ENCODE peak calls at places on chromosomes 3 and 15, in nine cellular contexts. U, T, G, A, J, M, D, F and R are unnamed samples.

GRCh38 chr3:95240395-95240794 is 1177.5 kb downstream of the NSUN3 start:
- DNase-seq in U (no peak), T (no peak), G (no peak), A (no peak), J (no peak), M (no peak), D (no peak), F (no peak), R (no peak)

GRCh38 chr3:76324101-76324500 is 538.8 kb upstream of the ZNF717 start:
- DNase-seq in U (no peak), T (no peak), G (peak), A (no peak), J (no peak), M (no peak), D (no peak), F (no peak), R (no peak)

GRCh38 chr3:98022978-98023820 is 11.9 kb downstream of the GABRR3 start:
- DNase-seq in U (peak), T (peak), G (peak), A (peak), J (peak), M (peak), D (peak), F (peak), R (peak)

GRCh38 chr15:40763801-40764765 is at the start of gene GCHFR:
- DNase-seq in U (peak), T (peak), G (peak), A (peak), J (peak), M (no peak), D (peak), F (no peak), R (peak)

GRCh38 chr3:46669191-46669999 is 24.1 kb downstream of the ALS2CL start:
- DNase-seq in U (no peak), T (no peak), G (no peak), A (no peak), J (no peak), M (no peak), D (no peak), F (no peak), R (no peak)

GRCh38 chr3:81908596-81908995 is 147.2 kb upstream of the GBE1 start:
- DNase-seq in U (no peak), T (no peak), G (no peak), A (no peak), J (no peak), M (no peak), D (no peak), F (no peak), R (no peak)

GRCh38 chr3:81154611-81155143 is 606.8 kb downstream of the GBE1 start:
- DNase-seq in U (no peak), T (no peak), G (no peak), A (no peak), J (no peak), M (no peak), D (no peak), F (no peak), R (no peak)

GRCh38 chr3:45566951-45567411 is 27.6 kb upstream of the LIMD1 start:
- DNase-seq in U (no peak), T (no peak), G (no peak), A (no peak), J (no peak), M (no peak), D (no peak), F (no peak), R (no peak)

GRCh38 chr3:78641703-78642102 is 1126.1 kb downstream of the ROBO1 start:
- DNase-seq in U (no peak), T (no peak), G (no peak), A (no peak), J (no peak), M (no peak), D (no peak), F (no peak), R (no peak)

GRCh38 chr3:133540896-133541674 is 32.4 kb upstream of the CDV3 start:
- DNase-seq in U (no peak), T (no peak), G (peak), A (peak), J (peak), M (no peak), D (peak), F (no peak), R (peak)

GRCh38 chr15:82625136-82625535 is 22.0 kb downstream of the CPEB1 start:
- DNase-seq in U (no peak), T (no peak), G (no peak), A (no peak), J (no peak), M (no peak), D (no peak), F (no peak), R (no peak)

GRCh38 chr15:77059761-77060345 is 11.1 kb downstream of the TSPAN3 start:
- DNase-seq in U (no peak), T (no peak), G (peak), A (peak), J (peak), M (no peak), D (no peak), F (no peak), R (no peak)

GRCh38 chr3:76463501-76463900 is 576.4 kb upstream of the ROBO2 start:
- DNase-seq in U (no peak), T (no peak), G (no peak), A (no peak), J (no peak), M (no peak), D (no peak), F (no peak), R (no peak)

GRCh38 chr3:188534633-188535032 is 380.7 kb downstream of the LPP start:
- DNase-seq in U (no peak), T (no peak), G (no peak), A (no peak), J (no peak), M (no peak), D (no peak), F (no peak), R (no peak)

GRCh38 chr15:34084086-34084485 is 17.6 kb downstream of the EMC7 start:
- DNase-seq in U (no peak), T (peak), G (peak), A (no peak), J (peak), M (peak), D (no peak), F (peak), R (peak)

GRCh38 chr3:5278666-5279065 is 91.2 kb downstream of the EDEM1 start:
- DNase-seq in U (no peak), T (no peak), G (no peak), A (no peak), J (no peak), M (no peak), D (no peak), F (no peak), R (no peak)

GRCh38 chr3:115165266-115165665 is 18.2 kb upstream of the ZBTB20 start:
- DNase-seq in U (no peak), T (no peak), G (no peak), A (no peak), J (no peak), M (no peak), D (no peak), F (no peak), R (no peak)

GRCh38 chr3:116046350-116046749 is 398.9 kb downstream of the LSAMP start:
- DNase-seq in U (no peak), T (no peak), G (no peak), A (no peak), J (no peak), M (no peak), D (no peak), F (no peak), R (no peak)

GRCh38 chr3:46675843-46676567 is 17.5 kb downstream of the ALS2CL start:
- DNase-seq in U (no peak), T (no peak), G (peak), A (peak), J (peak), M (peak), D (no peak), F (no peak), R (no peak)

GRCh38 chr3:141798455-141798854 is 35.2 kb downstream of the GRK7 start:
- DNase-seq in U (no peak), T (no peak), G (no peak), A (no peak), J (no peak), M (no peak), D (no peak), F (no peak), R (peak)

GRCh38 chr15:63729115-63729884 is 104.4 kb downstream of the HERC1 start:
- DNase-seq in U (no peak), T (no peak), G (peak), A (no peak), J (no peak), M (no peak), D (no peak), F (no peak), R (no peak)

GRCh38 chr3:10023587-10024310 is 2.5 kb upstream of the FANCD2 start:
- DNase-seq in U (no peak), T (no peak), G (peak), A (no peak), J (peak), M (no peak), D (no peak), F (peak), R (peak)

GRCh38 chr15:75650908-75651809 is 3.4 kb downstream of the SNX33 start:
- DNase-seq in U (peak), T (peak), G (no peak), A (no peak), J (peak), M (no peak), D (peak), F (no peak), R (no peak)

GRCh38 chr15:64050281-64051092 is 4.2 kb upstream of the DAPK2 start:
- DNase-seq in U (no peak), T (no peak), G (no peak), A (no peak), J (no peak), M (no peak), D (peak), F (no peak), R (no peak)

GRCh38 chr3:55330756-55331155 is 156.3 kb downstream of the WNT5A start:
- DNase-seq in U (no peak), T (no peak), G (peak), A (no peak), J (peak), M (no peak), D (no peak), F (peak), R (no peak)

GRCh38 chr3:149566296-149566945 is 91.4 kb downstream of the WWTR1 start:
- DNase-seq in U (no peak), T (no peak), G (peak), A (no peak), J (peak), M (no peak), D (no peak), F (no peak), R (no peak)

GRCh38 chr3:27031476-27031875 is 337.7 kb downstream of the NEK10 start:
- DNase-seq in U (no peak), T (no peak), G (no peak), A (no peak), J (no peak), M (no peak), D (no peak), F (no peak), R (no peak)

GRCh38 chr15:25619761-25620160 is 180.9 kb upstream of the UBE3A start:
- DNase-seq in U (no peak), T (no peak), G (no peak), A (no peak), J (no peak), M (no peak), D (no peak), F (no peak), R (no peak)

GRCh38 chr15:74768771-74769342 is 13.0 kb upstream of the CSK start:
- DNase-seq in U (peak), T (no peak), G (peak), A (peak), J (peak), M (peak), D (peak), F (no peak), R (peak)

GRCh38 chr15:59751552-59752413 is 62.7 kb upstream of the BNIP2 start:
- DNase-seq in U (no peak), T (no peak), G (no peak), A (peak), J (peak), M (no peak), D (peak), F (no peak), R (peak)

GRCh38 chr3:133192363-133192945 is 154.3 kb downstream of the TMEM108 start:
- DNase-seq in U (no peak), T (no peak), G (no peak), A (no peak), J (no peak), M (no peak), D (no peak), F (no peak), R (no peak)

GRCh38 chr3:29057326-29057725 is 223.5 kb upstream of the RBMS3 start:
- DNase-seq in U (no peak), T (no peak), G (peak), A (no peak), J (peak), M (no peak), D (no peak), F (peak), R (peak)

GRCh38 chr3:106570426-106570825 is 701.6 kb upstream of the CBLB start:
- DNase-seq in U (no peak), T (no peak), G (no peak), A (no peak), J (no peak), M (no peak), D (no peak), F (no peak), R (no peak)

GRCh38 chr3:158121295-158121694 is 11.4 kb downstream of the RSRC1 start:
- DNase-seq in U (no peak), T (no peak), G (no peak), A (peak), J (no peak), M (no peak), D (no peak), F (no peak), R (no peak)

DNA sequence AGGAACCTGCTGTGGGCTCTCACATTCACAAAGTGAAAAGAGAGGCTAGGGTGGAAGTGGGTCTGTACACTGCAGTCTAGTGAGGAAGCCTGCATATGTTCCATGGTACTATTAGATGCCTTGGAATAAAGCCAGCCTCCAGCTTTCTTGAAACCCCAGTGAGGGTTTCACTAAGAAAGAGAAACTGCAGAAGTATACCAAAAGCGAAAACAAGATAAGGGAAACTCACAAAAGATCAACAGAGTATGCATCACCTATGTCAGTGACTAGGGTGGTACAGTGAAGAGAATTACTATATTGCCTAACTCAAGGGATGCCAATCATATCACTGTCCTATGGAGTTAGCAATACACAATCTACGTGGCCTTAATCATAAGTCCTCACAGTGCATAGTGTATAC is 212.5 kb upstream of the GADL1 start:
- DNase-seq in U (no peak), T (no peak), G (no peak), A (peak), J (no peak), M (no peak), D (no peak), F (no peak), R (peak)
- H3K27ac ChIP-seq in U (no peak), T (no peak), G (no peak), A (no peak), J (no peak), M (no peak), D (no peak), F (no peak), R (no peak)

GRCh38 chr3:20563236-20563635 is 377.2 kb upstream of the SGO1 start:
- DNase-seq in U (no peak), T (no peak), G (no peak), A (no peak), J (no peak), M (no peak), D (no peak), F (no peak), R (no peak)
- H3K4me3 ChIP-seq in U (no peak), T (no peak), G (no peak), A (no peak), J (no peak), M (no peak), D (no peak), F (no peak), R (no peak)

GRCh38 chr3:128273116-128273840 is 120.0 kb downstream of the EEFSEC start:
- DNase-seq in U (no peak), T (no peak), G (no peak), A (no peak), J (no peak), M (no peak), D (no peak), F (no peak), R (no peak)

GRCh38 chr3:128275316-128276150 is 122.3 kb downstream of the EEFSEC start:
- DNase-seq in U (no peak), T (no peak), G (peak), A (no peak), J (no peak), M (no peak), D (no peak), F (no peak), R (no peak)

GRCh38 chr3:128276151-128276445 is 122.8 kb downstream of the EEFSEC start:
- DNase-seq in U (no peak), T (no peak), G (no peak), A (no peak), J (no peak), M (no peak), D (no peak), F (no peak), R (no peak)

GRCh38 chr3:128273841-128274573 is 120.7 kb downstream of the EEFSEC start:
- DNase-seq in U (no peak), T (no peak), G (no peak), A (no peak), J (no peak), M (no peak), D (no peak), F (no peak), R (no peak)

DNA sequence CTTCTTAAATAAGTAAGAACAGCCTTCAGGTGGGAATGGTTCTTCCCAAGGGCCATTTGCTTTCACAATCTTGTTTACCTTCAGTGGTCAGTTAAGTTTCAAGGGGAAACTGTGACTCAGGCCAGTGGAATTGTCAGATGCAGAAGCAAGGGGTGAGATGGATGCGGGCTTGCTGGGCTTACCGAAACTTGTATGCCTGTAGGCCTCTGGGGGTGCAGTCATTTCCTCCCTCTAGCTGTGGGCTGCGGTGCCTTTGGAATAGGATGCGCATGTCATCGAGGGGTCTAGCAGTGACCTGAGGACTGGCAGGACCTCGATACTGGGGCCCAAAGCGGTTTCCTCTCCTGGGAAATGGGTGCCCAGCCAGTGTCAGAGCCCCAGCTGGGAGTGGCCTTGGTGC is 121.6 kb downstream of the EEFSEC start:
- DNase-seq in U (no peak), T (no peak), G (peak), A (no peak), J (peak), M (no peak), D (no peak), F (peak), R (peak)
- TF ChIP-seq CTCF in U (no peak), T (no peak), G (peak), A (no peak), J (no peak), M (no peak), D (no peak), F (peak), R (peak)

GRCh38 chr3:122586918-122587317 is 9.5 kb downstream of the PARP15 start:
- DNase-seq in U (no peak), T (no peak), G (no peak), A (no peak), J (no peak), M (no peak), D (no peak), F (no peak), R (no peak)
- H3K27ac ChIP-seq in U (no peak), T (no peak), G (no peak), A (no peak), J (no peak), M (no peak), D (no peak), F (no peak), R (no peak)

GRCh38 chr3:25153130-25153529 is 274.9 kb upstream of the RARB start:
- DNase-seq in U (no peak), T (no peak), G (no peak), A (no peak), J (no peak), M (no peak), D (no peak), F (no peak), R (peak)

GRCh38 chr3:25153561-25153960 is 274.5 kb upstream of the RARB start:
- DNase-seq in U (no peak), T (no peak), G (no peak), A (no peak), J (no peak), M (no peak), D (no peak), F (no peak), R (no peak)

GRCh38 chr3:25155696-25156471 is 272.2 kb upstream of the RARB start:
- DNase-seq in U (no peak), T (no peak), G (no peak), A (no peak), J (no peak), M (no peak), D (no peak), F (no peak), R (no peak)

GRCh38 chr3:25150199-25150598 is 277.9 kb upstream of the RARB start:
- DNase-seq in U (no peak), T (no peak), G (no peak), A (no peak), J (no peak), M (no peak), D (no peak), F (no peak), R (no peak)

DNA sequence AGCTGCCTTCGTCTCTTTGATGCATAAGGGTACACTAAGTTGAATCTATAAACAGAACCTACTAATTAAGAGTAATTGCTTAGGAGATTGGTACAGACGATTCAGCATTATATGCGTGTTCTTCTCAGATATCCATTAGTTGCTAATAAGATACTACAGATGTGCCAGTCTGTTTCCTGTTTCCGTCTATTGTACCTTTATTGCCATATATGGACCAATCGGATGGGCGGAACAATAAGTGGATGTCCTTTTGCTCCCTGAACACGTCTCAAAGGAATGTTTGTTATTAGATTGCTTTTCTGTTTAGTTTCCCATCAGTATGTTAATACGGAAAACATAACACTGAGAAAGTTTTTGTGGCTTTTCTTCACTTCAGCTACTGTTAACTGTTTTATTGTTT is 276.6 kb upstream of the RARB start:
- DNase-seq in U (no peak), T (no peak), G (no peak), A (no peak), J (peak), M (no peak), D (no peak), F (no peak), R (no peak)
- H3K4me3 ChIP-seq in U (no peak), T (peak), G (no peak), A (no peak), J (no peak), M (peak), D (no peak), F (no peak), R (no peak)

DNA sequence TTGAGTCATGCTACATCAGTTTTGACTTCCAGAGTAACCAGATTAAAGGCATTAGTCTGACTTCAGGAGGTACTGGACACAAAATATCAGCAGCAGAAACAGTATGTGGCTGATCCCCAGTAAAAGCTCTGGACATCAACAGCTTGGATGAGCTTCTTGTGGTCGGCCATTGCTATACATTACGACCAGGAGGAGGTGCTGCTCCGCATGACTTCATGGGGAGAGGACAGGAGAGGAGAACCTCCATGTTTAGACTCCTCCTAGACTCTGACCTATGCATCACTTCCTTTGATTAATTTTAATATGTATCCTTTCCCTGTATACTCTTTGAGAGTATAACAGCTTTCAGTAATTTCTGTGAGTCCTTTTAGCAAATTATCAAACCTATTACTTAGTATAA is 285.6 kb upstream of the ARHGEF26 start:
- DNase-seq in U (peak), T (no peak), G (no peak), A (no peak), J (no peak), M (no peak), D (no peak), F (no peak), R (no peak)
- TF ChIP-seq CTCF in U (no peak), T (no peak), G (no peak), A (no peak), J (no peak), M (no peak), D (no peak), F (no peak), R (no peak)